ENCODE peak calls at places on chromosomes 11 and 22, in nine cellular contexts. P is endodermal cell; K is CD4-positive, CD25-positive, alpha-beta regulatory T cell; M is OCI-LY7; N is neuronal stem cell; D is transverse colon; E is HepG2; U is PC-9; G is thyroid gland. Z is an unnamed sample.
A peak's percentile ranks its signal among the peaks of the same experiment; 100 is the strongest.

GRCh38 chr11:107707807-107708206 is 4.0 kb downstream of the SLN start:
- DNase-seq in K (no peak), M (no peak), N (no peak), D (no peak), E (no peak), G (no peak), U (no peak), P (peak; percentile 83), Z (no peak)

GRCh38 chr22:29765905-29766631 is 739 bp downstream of the ZMAT5 start:
- DNase-seq in E (peak; percentile 81), P (no peak), K (peak; percentile 46), D (peak; percentile 44), N (peak; percentile 15), U (no peak), G (no peak), M (peak; percentile 43), Z (no peak)

GRCh38 chr11:62591448-62592215 is at the start of gene TUT1:
- DNase-seq in E (peak; percentile 98), K (peak; percentile 99), U (peak; percentile 98), N (peak; percentile 99), P (peak; percentile 99), G (peak; percentile 98), M (peak; percentile 100), D (peak; percentile 97), Z (peak; percentile 98)

GRCh38 chr11:18408558-18409242 is 3.4 kb upstream of the LDHC start:
- DNase-seq in G (no peak), E (no peak), N (no peak), D (no peak), P (no peak), M (peak; percentile 13), U (no peak), K (no peak), Z (no peak)

GRCh38 chr11:117934526-117935307 is 5.5 kb upstream of the TMPRSS13 start:
- DNase-seq in M (no peak), N (no peak), G (no peak), D (no peak), P (peak; percentile 40), K (no peak), E (no peak), U (no peak), Z (no peak)

GRCh38 chr22:36252754-36253522 is at the start of gene APOL1:
- DNase-seq in U (peak; percentile 55), D (peak; percentile 71), G (peak; percentile 32), E (peak; percentile 63), K (peak; percentile 87), P (no peak), N (no peak), M (peak; percentile 32), Z (no peak)

GRCh38 chr11:114171257-114172054 is 111.9 kb downstream of the ZBTB16 start:
- DNase-seq in U (no peak), E (peak; percentile 10), D (peak; percentile 79), G (peak; percentile 100), P (no peak), K (no peak), N (no peak), M (no peak), Z (no peak)

GRCh38 chr11:65586676-65587075 is 8.9 kb downstream of the KCNK7 start:
- DNase-seq in U (no peak), D (no peak), K (no peak), M (no peak), N (peak; percentile 78), G (no peak), P (peak; percentile 71), E (no peak), Z (no peak)

GRCh38 chr11:116736763-116737162 is 36.0 kb downstream of the BUD13 start:
- DNase-seq in N (no peak), D (no peak), U (no peak), E (peak; percentile 60), K (peak; percentile 24), G (no peak), M (peak; percentile 22), P (peak; percentile 59), Z (peak; percentile 26)

GRCh38 chr11:133198326-133198725 is 334.0 kb downstream of the OPCML start:
- DNase-seq in U (no peak), E (no peak), D (no peak), K (no peak), M (no peak), N (no peak), P (no peak), G (no peak), Z (no peak)

GRCh38 chr11:134533511-134533910 is 121.5 kb upstream of the B3GAT1 start:
- DNase-seq in E (no peak), U (no peak), M (no peak), K (no peak), G (no peak), P (no peak), N (no peak), D (no peak), Z (no peak)

GRCh38 chr11:10650630-10651029 is 42.9 kb downstream of the IRAG1 start:
- DNase-seq in K (no peak), P (no peak), G (no peak), M (no peak), E (no peak), N (no peak), D (no peak), U (no peak), Z (peak; percentile 40)

GRCh38 chr11:126930100-126930841 is 70.3 kb downstream of the KIRREL3 start:
- DNase-seq in D (no peak), M (no peak), E (no peak), K (no peak), P (no peak), N (no peak), U (no peak), G (no peak), Z (no peak)

GRCh38 chr22:42777126-42777525 is 56.5 kb upstream of the A4GALT start:
- DNase-seq in E (no peak), G (no peak), D (no peak), N (no peak), P (no peak), U (no peak), K (no peak), M (no peak), Z (no peak)

GRCh38 chr11:119491753-119492455 is 68.9 kb upstream of the THY1 start:
- DNase-seq in E (no peak), D (no peak), M (no peak), N (no peak), U (no peak), K (no peak), G (no peak), P (peak; percentile 79), Z (no peak)

GRCh38 chr11:2931771-2932738 is 2.8 kb upstream of the PHLDA2 start:
- DNase-seq in U (no peak), K (no peak), P (no peak), M (no peak), N (no peak), E (no peak), G (no peak), D (no peak), Z (no peak)

GRCh38 chr11:120622189-120622912 is 110.8 kb downstream of the GRIK4 start:
- DNase-seq in K (peak; percentile 14), U (no peak), N (no peak), G (peak; percentile 61), P (no peak), E (no peak), M (peak; percentile 43), D (no peak), Z (no peak)

DNA sequence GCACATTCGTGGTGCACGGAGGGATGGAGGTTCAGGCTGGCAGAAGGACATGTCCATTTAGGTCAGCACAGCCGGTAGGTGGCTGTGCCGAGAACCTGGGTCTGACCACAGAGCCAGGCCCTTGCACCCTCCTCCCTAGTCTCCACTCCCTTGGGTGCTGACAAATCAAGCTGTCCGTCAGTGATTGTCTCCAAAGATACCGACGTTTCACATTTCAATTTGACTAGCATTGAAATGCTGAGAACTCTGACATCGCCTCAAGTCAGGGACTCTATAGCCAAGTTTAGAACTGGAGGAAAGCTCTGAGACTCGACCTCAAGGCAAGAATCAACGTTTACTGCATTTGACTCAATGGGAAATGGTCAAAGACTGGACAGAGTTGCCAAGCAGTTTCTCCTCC is 1321.1 kb downstream of the TBC1D22A start:
- DNase-seq in M (no peak), P (no peak), G (no peak), U (no peak), K (no peak), N (no peak), E (no peak), D (no peak), Z (no peak)
- H3K4me1 ChIP-seq in M (peaks cover 67% of the 10 kb centered on the region), P (no peaks in the 10 kb centered on the region), G (no peaks in the 10 kb centered on the region), U (no peaks in the 10 kb centered on the region), K (no peaks in the 10 kb centered on the region), N (no peaks in the 10 kb centered on the region), E (no peaks in the 10 kb centered on the region), D (no peaks in the 10 kb centered on the region), Z (no peaks in the 10 kb centered on the region)

DNA sequence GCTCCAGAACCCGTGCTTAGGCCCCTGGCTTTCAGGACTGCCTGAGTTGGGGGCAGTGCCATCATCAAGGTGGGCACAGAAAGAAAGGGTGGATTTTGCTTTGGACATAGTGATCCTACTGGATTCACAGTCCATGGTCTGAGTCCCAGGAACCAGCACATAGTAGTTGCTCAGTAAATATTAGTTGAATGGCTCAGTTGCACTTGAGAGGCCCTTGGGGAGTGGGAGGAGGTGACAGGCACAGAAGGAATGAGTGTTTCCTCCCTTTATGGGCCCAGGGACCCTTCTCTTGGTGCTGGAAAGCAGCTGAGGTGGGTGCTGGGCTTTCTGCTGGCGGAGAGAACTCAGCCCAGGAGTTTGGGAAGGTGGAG is 16.6 kb downstream of the ARHGEF17 start:
- DNase-seq in U (no peak), E (no peak), N (no peak), G (no peak), P (no peak), K (no peak), D (no peak), M (no peak), Z (no peak)
- H3K4me3 ChIP-seq in U (no peak overlapping the region), E (no peak overlapping the region), N (no peak overlapping the region), G (no peak overlapping the region), P (no peak overlapping the region), K (no peak overlapping the region), D (no peak overlapping the region), M (no peak overlapping the region), Z (no peak overlapping the region)

DNA sequence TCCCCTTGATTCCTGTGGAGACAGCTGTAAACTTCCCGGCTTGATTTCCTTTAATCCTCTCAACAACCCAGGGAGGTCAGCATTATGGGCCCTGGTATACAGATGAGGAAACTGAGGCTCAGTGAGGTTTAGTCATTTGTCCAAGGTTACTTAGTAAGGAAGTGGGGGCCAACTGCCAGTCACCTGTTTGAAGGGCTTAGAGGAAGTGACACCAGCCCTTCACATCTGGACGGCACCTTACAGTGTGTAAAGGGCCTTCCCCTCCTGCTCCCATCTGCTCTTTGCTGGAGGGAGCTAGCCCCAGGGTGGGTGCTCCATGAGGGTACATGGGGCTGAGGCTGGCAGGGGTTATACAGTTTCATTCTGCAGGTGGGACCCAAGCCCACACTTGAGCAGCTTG is 12.1 kb downstream of the MICALL1 start:
- DNase-seq in G (no peak), U (no peak), N (no peak), M (peak; percentile 83), E (no peak), K (no peak), D (no peak), P (no peak), Z (no peak)
- H3K36me3 ChIP-seq in G (peaks cover 33% of the 10 kb centered on the region), U (peaks cover 42% of the 10 kb centered on the region), N (peaks cover 74% of the 10 kb centered on the region), M (peaks cover 9% of the 10 kb centered on the region), E (peaks cover 9% of the 10 kb centered on the region), K (peaks cover 23% of the 10 kb centered on the region), D (peaks cover 18% of the 10 kb centered on the region), P (peaks cover 24% of the 10 kb centered on the region), Z (peaks cover 18% of the 10 kb centered on the region)

DNA sequence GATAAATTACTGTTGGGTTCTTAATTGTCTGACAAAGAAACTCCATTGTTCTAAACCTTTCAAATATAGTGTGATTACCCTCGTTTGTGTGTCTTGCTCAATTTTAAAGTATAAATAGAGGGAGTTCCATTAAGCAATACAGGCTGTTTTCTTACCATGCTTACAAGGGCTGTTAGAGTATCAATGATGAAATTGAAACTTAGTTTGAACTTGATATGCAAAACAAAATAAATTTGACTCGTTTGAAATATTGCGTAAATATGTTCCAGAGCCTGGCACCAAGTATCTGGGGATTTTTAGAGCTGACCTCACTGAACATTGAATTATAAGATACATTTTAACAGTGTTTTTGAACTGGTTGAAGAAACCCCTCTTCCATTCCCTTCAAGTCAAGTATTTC is 31.7 kb downstream of the TEAD1 start:
- DNase-seq in U (no peak), G (no peak), M (no peak), K (no peak), P (no peak), D (no peak), E (no peak), N (no peak), Z (no peak)
- H3K4me1 ChIP-seq in U (peaks cover 11% of the 10 kb centered on the region), G (peaks cover 22% of the 10 kb centered on the region), M (peaks cover 3% of the 10 kb centered on the region), K (no peaks in the 10 kb centered on the region), P (peaks cover 4% of the 10 kb centered on the region), D (peaks cover 38% of the 10 kb centered on the region), E (peaks cover 21% of the 10 kb centered on the region), N (no peaks in the 10 kb centered on the region), Z (peaks cover 22% of the 10 kb centered on the region)

Z was measured in HAP-1.